ENCODE peak calls at places on chromosome 1, in ten cellular contexts. One of them, this sample, is unnamed.

GRCh38 chr1:229268505-229268904 is 2.4 kb upstream of the RAB4A start:
- DNase-seq in AG09319: no peak
- DNase-seq in psoas muscle: no peak
- DNase-seq in HL-60: no peak
- DNase-seq in amygdala: no peak
- DNase-seq in T-helper 1 cell: no peak
- DNase-seq in glutamatergic neuron: no peak
- DNase-seq in NCI-H1092 treated with DMSO at 0.1 percent for 48 hours: no peak
- DNase-seq in stimulated activated CD4-positive, alpha-beta T cell treated with anti-CD3 and anti-CD28 coated beads, Interleukin-1b, Interleukin-23, amount 100 ng/mL, for 4 hours: no peak
- DNase-seq in left colon: no peak
- DNase-seq in this sample: no peak

GRCh38 chr1:25922633-25923567 is 16.7 kb upstream of the STMN1 start:
- DNase-seq in HL-60: peak
- DNase-seq in glutamatergic neuron: peak
- DNase-seq in NCI-H1092 treated with DMSO at 0.1 percent for 48 hours: peak
- DNase-seq in AG09319: no peak
- DNase-seq in left colon: no peak
- DNase-seq in psoas muscle: peak
- DNase-seq in amygdala: peak
- DNase-seq in stimulated activated CD4-positive, alpha-beta T cell treated with anti-CD3 and anti-CD28 coated beads, Interleukin-1b, Interleukin-23, amount 100 ng/mL, for 4 hours: no peak
- DNase-seq in T-helper 1 cell: peak
- DNase-seq in this sample: no peak

GRCh38 chr1:8135250-8135649 is 109.1 kb upstream of the ERRFI1 start:
- DNase-seq in amygdala: no peak
- DNase-seq in psoas muscle: no peak
- DNase-seq in AG09319: no peak
- DNase-seq in T-helper 1 cell: no peak
- DNase-seq in glutamatergic neuron: no peak
- DNase-seq in left colon: no peak
- DNase-seq in NCI-H1092 treated with DMSO at 0.1 percent for 48 hours: no peak
- DNase-seq in HL-60: no peak
- DNase-seq in stimulated activated CD4-positive, alpha-beta T cell treated with anti-CD3 and anti-CD28 coated beads, Interleukin-1b, Interleukin-23, amount 100 ng/mL, for 4 hours: no peak
- DNase-seq in this sample: no peak

GRCh38 chr1:207862241-207862787 is 48.6 kb downstream of the CD34 start:
- DNase-seq in left colon: no peak
- DNase-seq in glutamatergic neuron: no peak
- DNase-seq in amygdala: no peak
- DNase-seq in HL-60: no peak
- DNase-seq in psoas muscle: no peak
- DNase-seq in NCI-H1092 treated with DMSO at 0.1 percent for 48 hours: no peak
- DNase-seq in AG09319: no peak
- DNase-seq in stimulated activated CD4-positive, alpha-beta T cell treated with anti-CD3 and anti-CD28 coated beads, Interleukin-1b, Interleukin-23, amount 100 ng/mL, for 4 hours: no peak
- DNase-seq in T-helper 1 cell: no peak
- DNase-seq in this sample: no peak

GRCh38 chr1:30706528-30706927 is 16.9 kb downstream of the MATN1 start:
- DNase-seq in left colon: no peak
- DNase-seq in HL-60: no peak
- DNase-seq in psoas muscle: peak
- DNase-seq in T-helper 1 cell: no peak
- DNase-seq in stimulated activated CD4-positive, alpha-beta T cell treated with anti-CD3 and anti-CD28 coated beads, Interleukin-1b, Interleukin-23, amount 100 ng/mL, for 4 hours: no peak
- DNase-seq in amygdala: peak
- DNase-seq in NCI-H1092 treated with DMSO at 0.1 percent for 48 hours: peak
- DNase-seq in glutamatergic neuron: no peak
- DNase-seq in AG09319: no peak
- DNase-seq in this sample: no peak

GRCh38 chr1:63487336-63488065 is 35.5 kb downstream of the ITGB3BP start:
- DNase-seq in stimulated activated CD4-positive, alpha-beta T cell treated with anti-CD3 and anti-CD28 coated beads, Interleukin-1b, Interleukin-23, amount 100 ng/mL, for 4 hours: no peak
- DNase-seq in AG09319: no peak
- DNase-seq in left colon: no peak
- DNase-seq in HL-60: no peak
- DNase-seq in NCI-H1092 treated with DMSO at 0.1 percent for 48 hours: no peak
- DNase-seq in psoas muscle: no peak
- DNase-seq in T-helper 1 cell: no peak
- DNase-seq in glutamatergic neuron: no peak
- DNase-seq in amygdala: no peak
- DNase-seq in this sample: no peak

GRCh38 chr1:8985915-8986813 is 40.1 kb downstream of the SLC2A7 start:
- DNase-seq in amygdala: peak
- DNase-seq in left colon: peak
- DNase-seq in glutamatergic neuron: no peak
- DNase-seq in HL-60: no peak
- DNase-seq in psoas muscle: peak
- DNase-seq in T-helper 1 cell: no peak
- DNase-seq in stimulated activated CD4-positive, alpha-beta T cell treated with anti-CD3 and anti-CD28 coated beads, Interleukin-1b, Interleukin-23, amount 100 ng/mL, for 4 hours: no peak
- DNase-seq in AG09319: peak
- DNase-seq in NCI-H1092 treated with DMSO at 0.1 percent for 48 hours: peak
- DNase-seq in this sample: no peak

GRCh38 chr1:54224233-54224632 is 24.3 kb downstream of the MRPL37 start:
- DNase-seq in amygdala: no peak
- DNase-seq in glutamatergic neuron: no peak
- DNase-seq in HL-60: no peak
- DNase-seq in psoas muscle: no peak
- DNase-seq in left colon: no peak
- DNase-seq in stimulated activated CD4-positive, alpha-beta T cell treated with anti-CD3 and anti-CD28 coated beads, Interleukin-1b, Interleukin-23, amount 100 ng/mL, for 4 hours: no peak
- DNase-seq in NCI-H1092 treated with DMSO at 0.1 percent for 48 hours: no peak
- DNase-seq in T-helper 1 cell: no peak
- DNase-seq in AG09319: no peak
- DNase-seq in this sample: no peak

GRCh38 chr1:63892632-63893395 is 119.0 kb downstream of the ROR1 start:
- DNase-seq in NCI-H1092 treated with DMSO at 0.1 percent for 48 hours: peak
- DNase-seq in psoas muscle: peak
- DNase-seq in HL-60: no peak
- DNase-seq in amygdala: peak
- DNase-seq in T-helper 1 cell: no peak
- DNase-seq in AG09319: peak
- DNase-seq in stimulated activated CD4-positive, alpha-beta T cell treated with anti-CD3 and anti-CD28 coated beads, Interleukin-1b, Interleukin-23, amount 100 ng/mL, for 4 hours: no peak
- DNase-seq in left colon: peak
- DNase-seq in glutamatergic neuron: no peak
- DNase-seq in this sample: peak

GRCh38 chr1:2803086-2803930 is 1.8 kb upstream of the TTC34 start:
- DNase-seq in NCI-H1092 treated with DMSO at 0.1 percent for 48 hours: no peak
- DNase-seq in stimulated activated CD4-positive, alpha-beta T cell treated with anti-CD3 and anti-CD28 coated beads, Interleukin-1b, Interleukin-23, amount 100 ng/mL, for 4 hours: no peak
- DNase-seq in AG09319: no peak
- DNase-seq in psoas muscle: peak
- DNase-seq in amygdala: no peak
- DNase-seq in left colon: no peak
- DNase-seq in glutamatergic neuron: peak
- DNase-seq in HL-60: no peak
- DNase-seq in T-helper 1 cell: no peak
- DNase-seq in this sample: no peak

GRCh38 chr1:1024421-1025415 is 4.8 kb downstream of the AGRN start:
- DNase-seq in glutamatergic neuron: peak
- DNase-seq in HL-60: no peak
- DNase-seq in NCI-H1092 treated with DMSO at 0.1 percent for 48 hours: no peak
- DNase-seq in T-helper 1 cell: peak
- DNase-seq in stimulated activated CD4-positive, alpha-beta T cell treated with anti-CD3 and anti-CD28 coated beads, Interleukin-1b, Interleukin-23, amount 100 ng/mL, for 4 hours: no peak
- DNase-seq in left colon: no peak
- DNase-seq in psoas muscle: no peak
- DNase-seq in AG09319: no peak
- DNase-seq in amygdala: peak
- DNase-seq in this sample: no peak

GRCh38 chr1:203039609-203040517 is 13.6 kb downstream of the PPFIA4 start:
- DNase-seq in glutamatergic neuron: peak
- DNase-seq in stimulated activated CD4-positive, alpha-beta T cell treated with anti-CD3 and anti-CD28 coated beads, Interleukin-1b, Interleukin-23, amount 100 ng/mL, for 4 hours: no peak
- DNase-seq in NCI-H1092 treated with DMSO at 0.1 percent for 48 hours: no peak
- DNase-seq in left colon: no peak
- DNase-seq in HL-60: no peak
- DNase-seq in T-helper 1 cell: no peak
- DNase-seq in amygdala: no peak
- DNase-seq in psoas muscle: no peak
- DNase-seq in AG09319: no peak
- DNase-seq in this sample: peak

GRCh38 chr1:22959545-22960360 is 12.9 kb downstream of the LACTBL1 start:
- DNase-seq in AG09319: no peak
- DNase-seq in amygdala: no peak
- DNase-seq in NCI-H1092 treated with DMSO at 0.1 percent for 48 hours: no peak
- DNase-seq in stimulated activated CD4-positive, alpha-beta T cell treated with anti-CD3 and anti-CD28 coated beads, Interleukin-1b, Interleukin-23, amount 100 ng/mL, for 4 hours: no peak
- DNase-seq in left colon: no peak
- DNase-seq in T-helper 1 cell: no peak
- DNase-seq in psoas muscle: no peak
- DNase-seq in glutamatergic neuron: no peak
- DNase-seq in HL-60: no peak
- DNase-seq in this sample: no peak

GRCh38 chr1:78003882-78004718 is 639 bp upstream of the DNAJB4 start:
- DNase-seq in psoas muscle: peak
- DNase-seq in AG09319: peak
- DNase-seq in left colon: peak
- DNase-seq in HL-60: peak
- DNase-seq in T-helper 1 cell: peak
- DNase-seq in NCI-H1092 treated with DMSO at 0.1 percent for 48 hours: no peak
- DNase-seq in amygdala: peak
- DNase-seq in glutamatergic neuron: no peak
- DNase-seq in stimulated activated CD4-positive, alpha-beta T cell treated with anti-CD3 and anti-CD28 coated beads, Interleukin-1b, Interleukin-23, amount 100 ng/mL, for 4 hours: no peak
- DNase-seq in this sample: peak

GRCh38 chr1:45246760-45247159 is 40.4 kb upstream of the ZSWIM5 start:
- DNase-seq in stimulated activated CD4-positive, alpha-beta T cell treated with anti-CD3 and anti-CD28 coated beads, Interleukin-1b, Interleukin-23, amount 100 ng/mL, for 4 hours: no peak
- DNase-seq in glutamatergic neuron: no peak
- DNase-seq in T-helper 1 cell: no peak
- DNase-seq in psoas muscle: no peak
- DNase-seq in left colon: no peak
- DNase-seq in HL-60: no peak
- DNase-seq in AG09319: peak
- DNase-seq in NCI-H1092 treated with DMSO at 0.1 percent for 48 hours: no peak
- DNase-seq in amygdala: no peak
- DNase-seq in this sample: no peak

GRCh38 chr1:21537511-21537931 is 28.3 kb downstream of the ALPL start:
- DNase-seq in HL-60: no peak
- DNase-seq in NCI-H1092 treated with DMSO at 0.1 percent for 48 hours: no peak
- DNase-seq in stimulated activated CD4-positive, alpha-beta T cell treated with anti-CD3 and anti-CD28 coated beads, Interleukin-1b, Interleukin-23, amount 100 ng/mL, for 4 hours: no peak
- DNase-seq in left colon: no peak
- DNase-seq in amygdala: peak
- DNase-seq in AG09319: no peak
- DNase-seq in glutamatergic neuron: no peak
- DNase-seq in psoas muscle: no peak
- DNase-seq in T-helper 1 cell: no peak
- DNase-seq in this sample: no peak

GRCh38 chr1:167057297-167057688 is 32.9 kb downstream of the GPA33 start:
- DNase-seq in left colon: no peak
- DNase-seq in glutamatergic neuron: peak
- DNase-seq in amygdala: peak
- DNase-seq in NCI-H1092 treated with DMSO at 0.1 percent for 48 hours: peak
- DNase-seq in HL-60: peak
- DNase-seq in AG09319: no peak
- DNase-seq in stimulated activated CD4-positive, alpha-beta T cell treated with anti-CD3 and anti-CD28 coated beads, Interleukin-1b, Interleukin-23, amount 100 ng/mL, for 4 hours: no peak
- DNase-seq in T-helper 1 cell: no peak
- DNase-seq in psoas muscle: no peak
- DNase-seq in this sample: peak

GRCh38 chr1:109529895-109530456 is 9.7 kb upstream of the GPR61 start:
- DNase-seq in stimulated activated CD4-positive, alpha-beta T cell treated with anti-CD3 and anti-CD28 coated beads, Interleukin-1b, Interleukin-23, amount 100 ng/mL, for 4 hours: no peak
- DNase-seq in HL-60: no peak
- DNase-seq in T-helper 1 cell: no peak
- DNase-seq in AG09319: no peak
- DNase-seq in left colon: no peak
- DNase-seq in amygdala: no peak
- DNase-seq in glutamatergic neuron: peak
- DNase-seq in NCI-H1092 treated with DMSO at 0.1 percent for 48 hours: peak
- DNase-seq in psoas muscle: peak
- DNase-seq in this sample: no peak

GRCh38 chr1:33470495-33471012 is 1.9 kb upstream of the ZSCAN20 start:
- DNase-seq in left colon: peak
- DNase-seq in HL-60: peak
- DNase-seq in stimulated activated CD4-positive, alpha-beta T cell treated with anti-CD3 and anti-CD28 coated beads, Interleukin-1b, Interleukin-23, amount 100 ng/mL, for 4 hours: peak
- DNase-seq in AG09319: peak
- DNase-seq in T-helper 1 cell: peak
- DNase-seq in psoas muscle: peak
- DNase-seq in amygdala: peak
- DNase-seq in glutamatergic neuron: peak
- DNase-seq in NCI-H1092 treated with DMSO at 0.1 percent for 48 hours: peak
- DNase-seq in this sample: peak

GRCh38 chr1:184158911-184159701 is 107.6 kb downstream of the TSEN15 start:
- DNase-seq in HL-60: peak
- DNase-seq in AG09319: no peak
- DNase-seq in glutamatergic neuron: no peak
- DNase-seq in left colon: no peak
- DNase-seq in T-helper 1 cell: no peak
- DNase-seq in stimulated activated CD4-positive, alpha-beta T cell treated with anti-CD3 and anti-CD28 coated beads, Interleukin-1b, Interleukin-23, amount 100 ng/mL, for 4 hours: no peak
- DNase-seq in NCI-H1092 treated with DMSO at 0.1 percent for 48 hours: no peak
- DNase-seq in amygdala: no peak
- DNase-seq in psoas muscle: no peak
- DNase-seq in this sample: no peak

GRCh38 chr1:93715529-93716126 is 34.0 kb upstream of the BCAR3 start:
- DNase-seq in NCI-H1092 treated with DMSO at 0.1 percent for 48 hours: peak
- DNase-seq in AG09319: no peak
- DNase-seq in amygdala: no peak
- DNase-seq in T-helper 1 cell: no peak
- DNase-seq in left colon: no peak
- DNase-seq in psoas muscle: no peak
- DNase-seq in glutamatergic neuron: no peak
- DNase-seq in stimulated activated CD4-positive, alpha-beta T cell treated with anti-CD3 and anti-CD28 coated beads, Interleukin-1b, Interleukin-23, amount 100 ng/mL, for 4 hours: no peak
- DNase-seq in HL-60: no peak
- DNase-seq in this sample: peak

GRCh38 chr1:173420330-173420806 is 56.8 kb upstream of the PRDX6 start:
- DNase-seq in psoas muscle: peak
- DNase-seq in stimulated activated CD4-positive, alpha-beta T cell treated with anti-CD3 and anti-CD28 coated beads, Interleukin-1b, Interleukin-23, amount 100 ng/mL, for 4 hours: peak
- DNase-seq in amygdala: peak
- DNase-seq in left colon: no peak
- DNase-seq in T-helper 1 cell: peak
- DNase-seq in AG09319: peak
- DNase-seq in glutamatergic neuron: peak
- DNase-seq in NCI-H1092 treated with DMSO at 0.1 percent for 48 hours: peak
- DNase-seq in HL-60: peak
- DNase-seq in this sample: peak

GRCh38 chr1:155320661-155321576 is at the start of gene RUSC1:
- DNase-seq in T-helper 1 cell: peak
- DNase-seq in glutamatergic neuron: peak
- DNase-seq in psoas muscle: peak
- DNase-seq in NCI-H1092 treated with DMSO at 0.1 percent for 48 hours: no peak
- DNase-seq in stimulated activated CD4-positive, alpha-beta T cell treated with anti-CD3 and anti-CD28 coated beads, Interleukin-1b, Interleukin-23, amount 100 ng/mL, for 4 hours: peak
- DNase-seq in left colon: peak
- DNase-seq in AG09319: no peak
- DNase-seq in amygdala: peak
- DNase-seq in HL-60: no peak
- DNase-seq in this sample: peak

GRCh38 chr1:40711465-40712404 is 20.2 kb downstream of the NFYC start:
- DNase-seq in psoas muscle: no peak
- DNase-seq in HL-60: no peak
- DNase-seq in glutamatergic neuron: no peak
- DNase-seq in left colon: no peak
- DNase-seq in AG09319: no peak
- DNase-seq in amygdala: no peak
- DNase-seq in NCI-H1092 treated with DMSO at 0.1 percent for 48 hours: no peak
- DNase-seq in stimulated activated CD4-positive, alpha-beta T cell treated with anti-CD3 and anti-CD28 coated beads, Interleukin-1b, Interleukin-23, amount 100 ng/mL, for 4 hours: no peak
- DNase-seq in T-helper 1 cell: no peak
- DNase-seq in this sample: no peak

GRCh38 chr1:24860841-24861240 is 69.2 kb downstream of the RUNX3 start:
- DNase-seq in left colon: no peak
- DNase-seq in glutamatergic neuron: no peak
- DNase-seq in T-helper 1 cell: no peak
- DNase-seq in amygdala: no peak
- DNase-seq in psoas muscle: no peak
- DNase-seq in AG09319: no peak
- DNase-seq in HL-60: no peak
- DNase-seq in stimulated activated CD4-positive, alpha-beta T cell treated with anti-CD3 and anti-CD28 coated beads, Interleukin-1b, Interleukin-23, amount 100 ng/mL, for 4 hours: no peak
- DNase-seq in NCI-H1092 treated with DMSO at 0.1 percent for 48 hours: no peak
- DNase-seq in this sample: no peak

GRCh38 chr1:117930484-117930883 is 945 bp downstream of the WDR3 start:
- DNase-seq in glutamatergic neuron: no peak
- DNase-seq in psoas muscle: no peak
- DNase-seq in left colon: no peak
- DNase-seq in T-helper 1 cell: no peak
- DNase-seq in stimulated activated CD4-positive, alpha-beta T cell treated with anti-CD3 and anti-CD28 coated beads, Interleukin-1b, Interleukin-23, amount 100 ng/mL, for 4 hours: no peak
- DNase-seq in NCI-H1092 treated with DMSO at 0.1 percent for 48 hours: no peak
- DNase-seq in amygdala: no peak
- DNase-seq in AG09319: no peak
- DNase-seq in HL-60: no peak
- DNase-seq in this sample: no peak

GRCh38 chr1:240189386-240189989 is 97.8 kb downstream of the FMN2 start:
- DNase-seq in HL-60: no peak
- DNase-seq in glutamatergic neuron: no peak
- DNase-seq in stimulated activated CD4-positive, alpha-beta T cell treated with anti-CD3 and anti-CD28 coated beads, Interleukin-1b, Interleukin-23, amount 100 ng/mL, for 4 hours: no peak
- DNase-seq in NCI-H1092 treated with DMSO at 0.1 percent for 48 hours: peak
- DNase-seq in T-helper 1 cell: no peak
- DNase-seq in AG09319: no peak
- DNase-seq in left colon: no peak
- DNase-seq in psoas muscle: no peak
- DNase-seq in amygdala: no peak
- DNase-seq in this sample: peak

GRCh38 chr1:39354572-39354971 is 136.9 kb upstream of the BMP8A start:
- DNase-seq in NCI-H1092 treated with DMSO at 0.1 percent for 48 hours: no peak
- DNase-seq in AG09319: no peak
- DNase-seq in stimulated activated CD4-positive, alpha-beta T cell treated with anti-CD3 and anti-CD28 coated beads, Interleukin-1b, Interleukin-23, amount 100 ng/mL, for 4 hours: no peak
- DNase-seq in amygdala: no peak
- DNase-seq in left colon: no peak
- DNase-seq in T-helper 1 cell: no peak
- DNase-seq in glutamatergic neuron: no peak
- DNase-seq in HL-60: no peak
- DNase-seq in psoas muscle: no peak
- DNase-seq in this sample: no peak

This sample was measured in WERI-Rb-1.